ENCODE peak calls at places on chromosomes 11 and 22, in seven cellular contexts. One of them, this sample, is unnamed.
A peak's percentile ranks its signal among the peaks of the same experiment; 100 is the strongest.

GRCh38 chr22:19816372-19817119 is 38.1 kb downstream of the GNB1L start:
- DNase-seq in stimulated activated CD8-positive, alpha-beta memory T cell treated with anti-CD3 and anti-CD28 coated beads, Interleukin-12 subunit alpha, Interleukin-12 subunit beta, amount 100 ng/mL, for 4 hours: no peak
- DNase-seq in HFFc6: no peak
- DNase-seq in EH: no peak
- DNase-seq in activated T-cell treated with anti-CD3 and anti-CD28 coated beads for 4 hours: no peak
- DNase-seq in HT1080: no peak
- DNase-seq in HCT116: no peak
- DNase-seq in this sample: no peak

GRCh38 chr11:2144549-2145220 is 5.5 kb upstream of the IGF2 start:
- DNase-seq in stimulated activated CD8-positive, alpha-beta memory T cell treated with anti-CD3 and anti-CD28 coated beads, Interleukin-12 subunit alpha, Interleukin-12 subunit beta, amount 100 ng/mL, for 4 hours: no peak
- DNase-seq in HFFc6: no peak
- DNase-seq in EH: no peak
- DNase-seq in activated T-cell treated with anti-CD3 and anti-CD28 coated beads for 4 hours: no peak
- DNase-seq in HT1080: no peak
- DNase-seq in HCT116: no peak
- DNase-seq in this sample: no peak

GRCh38 chr22:19769393-19769715 is 8.8 kb downstream of the TBX1 start:
- DNase-seq in stimulated activated CD8-positive, alpha-beta memory T cell treated with anti-CD3 and anti-CD28 coated beads, Interleukin-12 subunit alpha, Interleukin-12 subunit beta, amount 100 ng/mL, for 4 hours: no peak
- DNase-seq in HFFc6: no peak
- DNase-seq in EH: no peak
- DNase-seq in activated T-cell treated with anti-CD3 and anti-CD28 coated beads for 4 hours: no peak
- DNase-seq in HT1080: no peak
- DNase-seq in HCT116: no peak
- DNase-seq in this sample: no peak

GRCh38 chr22:50577697-50577986 is 585 bp downstream of the CPT1B start:
- DNase-seq in stimulated activated CD8-positive, alpha-beta memory T cell treated with anti-CD3 and anti-CD28 coated beads, Interleukin-12 subunit alpha, Interleukin-12 subunit beta, amount 100 ng/mL, for 4 hours: no peak
- DNase-seq in HFFc6: no peak
- DNase-seq in EH: no peak
- DNase-seq in activated T-cell treated with anti-CD3 and anti-CD28 coated beads for 4 hours: no peak
- DNase-seq in HT1080: no peak
- DNase-seq in HCT116: no peak
- DNase-seq in this sample: no peak

GRCh38 chr22:22748297-22748743 is 103.9 kb downstream of the GGTLC2 start:
- DNase-seq in stimulated activated CD8-positive, alpha-beta memory T cell treated with anti-CD3 and anti-CD28 coated beads, Interleukin-12 subunit alpha, Interleukin-12 subunit beta, amount 100 ng/mL, for 4 hours: no peak
- DNase-seq in HFFc6: peak; percentile 43
- DNase-seq in EH: peak; percentile 61
- DNase-seq in activated T-cell treated with anti-CD3 and anti-CD28 coated beads for 4 hours: peak; percentile 35
- DNase-seq in HT1080: peak; percentile 50
- DNase-seq in HCT116: no peak
- DNase-seq in this sample: no peak

GRCh38 chr11:104043137-104043536 is 6.7 kb downstream of the DDI1 start:
- DNase-seq in stimulated activated CD8-positive, alpha-beta memory T cell treated with anti-CD3 and anti-CD28 coated beads, Interleukin-12 subunit alpha, Interleukin-12 subunit beta, amount 100 ng/mL, for 4 hours: no peak
- DNase-seq in HFFc6: no peak
- DNase-seq in EH: no peak
- DNase-seq in activated T-cell treated with anti-CD3 and anti-CD28 coated beads for 4 hours: no peak
- DNase-seq in HT1080: no peak
- DNase-seq in HCT116: no peak
- DNase-seq in this sample: no peak

GRCh38 chr22:37768273-37768672 is 39.5 kb upstream of the GCAT start:
- DNase-seq in stimulated activated CD8-positive, alpha-beta memory T cell treated with anti-CD3 and anti-CD28 coated beads, Interleukin-12 subunit alpha, Interleukin-12 subunit beta, amount 100 ng/mL, for 4 hours: no peak
- DNase-seq in HFFc6: no peak
- DNase-seq in EH: no peak
- DNase-seq in activated T-cell treated with anti-CD3 and anti-CD28 coated beads for 4 hours: no peak
- DNase-seq in HT1080: no peak
- DNase-seq in HCT116: no peak
- DNase-seq in this sample: no peak

GRCh38 chr22:19709063-19709769 is 5.1 kb upstream of the SEPTIN5 start:
- DNase-seq in stimulated activated CD8-positive, alpha-beta memory T cell treated with anti-CD3 and anti-CD28 coated beads, Interleukin-12 subunit alpha, Interleukin-12 subunit beta, amount 100 ng/mL, for 4 hours: no peak
- DNase-seq in HFFc6: no peak
- DNase-seq in EH: no peak
- DNase-seq in activated T-cell treated with anti-CD3 and anti-CD28 coated beads for 4 hours: no peak
- DNase-seq in HT1080: no peak
- DNase-seq in HCT116: no peak
- DNase-seq in this sample: no peak

GRCh38 chr11:41498726-41499125 is 39.3 kb upstream of the LRRC4C start:
- DNase-seq in stimulated activated CD8-positive, alpha-beta memory T cell treated with anti-CD3 and anti-CD28 coated beads, Interleukin-12 subunit alpha, Interleukin-12 subunit beta, amount 100 ng/mL, for 4 hours: no peak
- DNase-seq in HFFc6: peak; percentile 17
- DNase-seq in EH: peak; percentile 26
- DNase-seq in activated T-cell treated with anti-CD3 and anti-CD28 coated beads for 4 hours: no peak
- DNase-seq in HT1080: no peak
- DNase-seq in HCT116: no peak
- DNase-seq in this sample: no peak

GRCh38 chr11:57379732-57380131 is 1.2 kb downstream of the PRG3 start:
- DNase-seq in stimulated activated CD8-positive, alpha-beta memory T cell treated with anti-CD3 and anti-CD28 coated beads, Interleukin-12 subunit alpha, Interleukin-12 subunit beta, amount 100 ng/mL, for 4 hours: no peak
- DNase-seq in HFFc6: no peak
- DNase-seq in EH: peak; percentile 38
- DNase-seq in activated T-cell treated with anti-CD3 and anti-CD28 coated beads for 4 hours: no peak
- DNase-seq in HT1080: no peak
- DNase-seq in HCT116: no peak
- DNase-seq in this sample: no peak

GRCh38 chr11:65743928-65744698 is 23.5 kb upstream of the RNASEH2C start:
- DNase-seq in stimulated activated CD8-positive, alpha-beta memory T cell treated with anti-CD3 and anti-CD28 coated beads, Interleukin-12 subunit alpha, Interleukin-12 subunit beta, amount 100 ng/mL, for 4 hours: no peak
- DNase-seq in HFFc6: no peak
- DNase-seq in EH: peak; percentile 46
- DNase-seq in activated T-cell treated with anti-CD3 and anti-CD28 coated beads for 4 hours: no peak
- DNase-seq in HT1080: peak; percentile 68
- DNase-seq in HCT116: peak; percentile 62
- DNase-seq in this sample: no peak

GRCh38 chr11:10590516-10590915 is 22.1 kb upstream of the LYVE1 start:
- DNase-seq in stimulated activated CD8-positive, alpha-beta memory T cell treated with anti-CD3 and anti-CD28 coated beads, Interleukin-12 subunit alpha, Interleukin-12 subunit beta, amount 100 ng/mL, for 4 hours: no peak
- DNase-seq in HFFc6: no peak
- DNase-seq in EH: peak; percentile 30
- DNase-seq in activated T-cell treated with anti-CD3 and anti-CD28 coated beads for 4 hours: no peak
- DNase-seq in HT1080: no peak
- DNase-seq in HCT116: no peak
- DNase-seq in this sample: no peak

GRCh38 chr11:94511932-94512781 is at the start of gene C11orf97:
- DNase-seq in stimulated activated CD8-positive, alpha-beta memory T cell treated with anti-CD3 and anti-CD28 coated beads, Interleukin-12 subunit alpha, Interleukin-12 subunit beta, amount 100 ng/mL, for 4 hours: peak; percentile 42
- DNase-seq in HFFc6: peak; percentile 8
- DNase-seq in EH: peak; percentile 66
- DNase-seq in activated T-cell treated with anti-CD3 and anti-CD28 coated beads for 4 hours: peak; percentile 38
- DNase-seq in HT1080: no peak
- DNase-seq in HCT116: no peak
- DNase-seq in this sample: peak; percentile 8

GRCh38 chr11:124961972-124962609 is 8.1 kb downstream of the CCDC15 start:
- DNase-seq in stimulated activated CD8-positive, alpha-beta memory T cell treated with anti-CD3 and anti-CD28 coated beads, Interleukin-12 subunit alpha, Interleukin-12 subunit beta, amount 100 ng/mL, for 4 hours: no peak
- DNase-seq in HFFc6: peak; percentile 79
- DNase-seq in EH: peak; percentile 80
- DNase-seq in activated T-cell treated with anti-CD3 and anti-CD28 coated beads for 4 hours: no peak
- DNase-seq in HT1080: peak; percentile 65
- DNase-seq in HCT116: peak; percentile 71
- DNase-seq in this sample: peak; percentile 26

GRCh38 chr11:69397732-69398131 is 83.7 kb upstream of the LINC01488 start:
- DNase-seq in stimulated activated CD8-positive, alpha-beta memory T cell treated with anti-CD3 and anti-CD28 coated beads, Interleukin-12 subunit alpha, Interleukin-12 subunit beta, amount 100 ng/mL, for 4 hours: no peak
- DNase-seq in HFFc6: no peak
- DNase-seq in EH: peak; percentile 52
- DNase-seq in activated T-cell treated with anti-CD3 and anti-CD28 coated beads for 4 hours: no peak
- DNase-seq in HT1080: no peak
- DNase-seq in HCT116: no peak
- DNase-seq in this sample: no peak

GRCh38 chr11:8649361-8649760 is 33.1 kb downstream of the TRIM66 start:
- DNase-seq in stimulated activated CD8-positive, alpha-beta memory T cell treated with anti-CD3 and anti-CD28 coated beads, Interleukin-12 subunit alpha, Interleukin-12 subunit beta, amount 100 ng/mL, for 4 hours: no peak
- DNase-seq in HFFc6: peak; percentile 58
- DNase-seq in EH: peak; percentile 76
- DNase-seq in activated T-cell treated with anti-CD3 and anti-CD28 coated beads for 4 hours: no peak
- DNase-seq in HT1080: peak; percentile 82
- DNase-seq in HCT116: no peak
- DNase-seq in this sample: no peak

This sample was measured in NCI-H1092.